ENCODE peak calls at places on chromosomes 4 and X, in five cellular contexts. One of them, this sample, is unnamed.

GRCh38 chrX:69015156-69015555 is 150.1 kb downstream of the PJA1 start:
- DNase-seq in SW480: no peak
- DNase-seq in NCI-H187: no peak
- DNase-seq in neural progenitor cell: no peak
- DNase-seq in smooth muscle cell of the brain vasculature: no peak
- DNase-seq in this sample: no peak

GRCh38 chr4:152259866-152260265 is 276.0 kb downstream of the FBXW7 start:
- DNase-seq in neural progenitor cell: no peak
- DNase-seq in smooth muscle cell of the brain vasculature: no peak
- DNase-seq in NCI-H187: no peak
- DNase-seq in SW480: no peak
- DNase-seq in this sample: no peak

GRCh38 chr4:128031756-128032384 is 29.2 kb upstream of the LARP1B start:
- DNase-seq in SW480: no peak
- DNase-seq in NCI-H187: no peak
- DNase-seq in neural progenitor cell: no peak
- DNase-seq in smooth muscle cell of the brain vasculature: no peak
- DNase-seq in this sample: no peak

GRCh38 chrX:132044953-132045352 is 21.9 kb downstream of the STK26 start:
- DNase-seq in NCI-H187: no peak
- DNase-seq in neural progenitor cell: no peak
- DNase-seq in SW480: no peak
- DNase-seq in smooth muscle cell of the brain vasculature: no peak
- DNase-seq in this sample: no peak

GRCh38 chrX:50088645-50089044 is 112.2 kb downstream of the AKAP4 start:
- DNase-seq in neural progenitor cell: no peak
- DNase-seq in SW480: no peak
- DNase-seq in smooth muscle cell of the brain vasculature: no peak
- DNase-seq in NCI-H187: no peak
- DNase-seq in this sample: no peak

GRCh38 chrX:24149346-24150050 is at the start of gene ZFX:
- DNase-seq in SW480: peak
- DNase-seq in NCI-H187: no peak
- DNase-seq in neural progenitor cell: peak
- DNase-seq in smooth muscle cell of the brain vasculature: no peak
- DNase-seq in this sample: peak

GRCh38 chrX:48827654-48827968 is 1.3 kb downstream of the ERAS start:
- DNase-seq in smooth muscle cell of the brain vasculature: no peak
- DNase-seq in neural progenitor cell: no peak
- DNase-seq in NCI-H187: no peak
- DNase-seq in SW480: no peak
- DNase-seq in this sample: no peak

GRCh38 chr4:86972997-86973396 is 38.2 kb downstream of the AFF1 start:
- DNase-seq in neural progenitor cell: no peak
- DNase-seq in NCI-H187: no peak
- DNase-seq in smooth muscle cell of the brain vasculature: no peak
- DNase-seq in SW480: no peak
- DNase-seq in this sample: no peak

GRCh38 chr4:990746-991367 is 2.3 kb downstream of the SLC26A1 start:
- DNase-seq in neural progenitor cell: no peak
- DNase-seq in smooth muscle cell of the brain vasculature: no peak
- DNase-seq in SW480: no peak
- DNase-seq in NCI-H187: no peak
- DNase-seq in this sample: no peak